ENCODE peak calls at places on chromosomes 13 and 19, in ten cellular contexts. Y is H9; Q is A549; X is NAMALWA; W is activated T-helper 1 cell treated with anti-CD3 and anti-CD28 coated beads, Interleukin-12 subunit alpha, Interleukin-12 subunit beta, Interleukin-2, Interleukin-4 antibody, amounts not matched to agents 30 ng/mL and 10 ng/mL and 1 ng/mL, durations not matched to agents 14 hours and 24 hours and 36 hours; N is fibroblast of pulmonary artery; C is epithelial cell of proximal tubule; B is progenitor cell of endocrine pancreas; J is GM10248; Z is esophagus squamous epithelium. L is an unnamed sample.

GRCh38 chr19:56167064-56167578 is 8.7 kb upstream of the GALP start:
- DNase-seq in Y (no peak), Q (no peak), X (no peak), W (no peak), N (peak), C (no peak), B (no peak), J (no peak), Z (no peak), L (no peak)

GRCh38 chr19:11324079-11324661 is 15.3 kb downstream of the RAB3D start:
- DNase-seq in Y (no peak), Q (peak), X (peak), W (peak), N (peak), C (peak), B (no peak), J (peak), Z (peak), L (no peak)

GRCh38 chr19:13796301-13797057 is 1.2 kb downstream of the ZSWIM4 start:
- DNase-seq in Y (peak), Q (peak), X (no peak), W (no peak), N (peak), C (peak), B (no peak), J (peak), Z (no peak), L (peak)

GRCh38 chr13:97142452-97142851 is 79.7 kb upstream of the MBNL2 start:
- DNase-seq in Y (peak), Q (peak), X (no peak), W (no peak), N (peak), C (peak), B (no peak), J (no peak), Z (no peak), L (no peak)

GRCh38 chr19:18000981-18001836 is 6.8 kb upstream of the ARRDC2 start:
- DNase-seq in Y (peak), Q (peak), X (peak), W (peak), N (peak), C (no peak), B (no peak), J (peak), Z (peak), L (peak)

GRCh38 chr19:4474504-4475136 is 2.5 kb downstream of the HDGFL2 start:
- DNase-seq in Y (peak), Q (no peak), X (peak), W (no peak), N (peak), C (no peak), B (no peak), J (peak), Z (no peak), L (no peak)

GRCh38 chr13:21849323-21849722 is 178.4 kb downstream of the FGF9 start:
- DNase-seq in Y (peak), Q (peak), X (peak), W (no peak), N (peak), C (no peak), B (no peak), J (peak), Z (no peak), L (peak)

GRCh38 chr13:109152941-109153340 is 523.5 kb downstream of the MYO16 start:
- DNase-seq in Y (no peak), Q (no peak), X (no peak), W (no peak), N (no peak), C (no peak), B (no peak), J (no peak), Z (no peak), L (no peak)

GRCh38 chr19:13163609-13164364 is 13.6 kb downstream of the IER2 start:
- DNase-seq in Y (peak), Q (peak), X (peak), W (peak), N (peak), C (no peak), B (peak), J (peak), Z (no peak), L (peak)

GRCh38 chr19:49200238-49200862 is 42.8 kb downstream of the TRPM4 start:
- DNase-seq in Y (peak), Q (peak), X (peak), W (no peak), N (no peak), C (no peak), B (no peak), J (no peak), Z (no peak), L (no peak)

GRCh38 chr13:33150146-33150545 is 133.9 kb downstream of the KL start:
- DNase-seq in Y (no peak), Q (no peak), X (no peak), W (no peak), N (peak), C (no peak), B (no peak), J (no peak), Z (no peak), L (no peak)

GRCh38 chr13:21060063-21060826 is 1.1 kb downstream of the LATS2 start:
- DNase-seq in Y (no peak), Q (peak), X (no peak), W (no peak), N (peak), C (no peak), B (peak), J (peak), Z (no peak), L (no peak)

GRCh38 chr19:4066682-4067395 is at the start of gene ZBTB7A:
- DNase-seq in Y (peak), Q (peak), X (peak), W (peak), N (peak), C (no peak), B (no peak), J (peak), Z (peak), L (peak)

GRCh38 chr19:34253711-34254551 is 423 bp upstream of the GARRE1 start:
- DNase-seq in Y (peak), Q (no peak), X (peak), W (peak), N (no peak), C (no peak), B (peak), J (peak), Z (peak), L (no peak)

GRCh38 chr19:48608798-48609263 is 2.3 kb downstream of the SPACA4 start:
- DNase-seq in Y (peak), Q (peak), X (peak), W (peak), N (peak), C (no peak), B (no peak), J (peak), Z (no peak), L (peak)

GRCh38 chr13:44719857-44720671 is 143.9 kb upstream of the TSC22D1 start:
- DNase-seq in Y (no peak), Q (peak), X (no peak), W (no peak), N (peak), C (peak), B (no peak), J (no peak), Z (no peak), L (no peak)

GRCh38 chr13:92307752-92308151 is 909.3 kb downstream of the GPC5 start:
- DNase-seq in Y (no peak), Q (no peak), X (no peak), W (no peak), N (no peak), C (no peak), B (no peak), J (no peak), Z (no peak), L (no peak)

GRCh38 chr19:41377977-41378707 is 1.8 kb downstream of the TMEM91 start:
- DNase-seq in Y (peak), Q (no peak), X (peak), W (no peak), N (no peak), C (no peak), B (no peak), J (peak), Z (no peak), L (no peak)

GRCh38 chr19:6056282-6056741 is 54.0 kb downstream of the RFX2 start:
- DNase-seq in Y (no peak), Q (peak), X (no peak), W (no peak), N (no peak), C (no peak), B (no peak), J (no peak), Z (no peak), L (no peak)

GRCh38 chr19:14437578-14438140 is 4.6 kb downstream of the PKN1 start:
- DNase-seq in Y (no peak), Q (no peak), X (no peak), W (no peak), N (no peak), C (no peak), B (no peak), J (no peak), Z (no peak), L (no peak)

GRCh38 chr19:36152061-36152885 is at the start of gene COX7A1:
- DNase-seq in Y (no peak), Q (no peak), X (no peak), W (no peak), N (peak), C (no peak), B (no peak), J (peak), Z (no peak), L (no peak)

GRCh38 chr19:54938906-54939305 is 8.4 kb downstream of the NLRP7 start:
- DNase-seq in Y (no peak), Q (no peak), X (no peak), W (no peak), N (no peak), C (no peak), B (no peak), J (no peak), Z (no peak), L (no peak)

GRCh38 chr13:74870865-74871264 is 611.1 kb downstream of the TBC1D4 start:
- DNase-seq in Y (no peak), Q (peak), X (no peak), W (no peak), N (peak), C (no peak), B (no peak), J (no peak), Z (no peak), L (peak)

GRCh38 chr13:29849071-29849541 is 1.3 kb downstream of the UBL3 start:
- DNase-seq in Y (no peak), Q (peak), X (peak), W (no peak), N (peak), C (no peak), B (no peak), J (peak), Z (no peak), L (peak)

GRCh38 chr19:9735986-9736385 is 32.6 kb downstream of the ZNF846 start:
- DNase-seq in Y (no peak), Q (no peak), X (no peak), W (no peak), N (no peak), C (no peak), B (no peak), J (no peak), Z (no peak), L (no peak)

GRCh38 chr19:8655340-8655709 is 24.9 kb downstream of the NFILZ start:
- DNase-seq in Y (no peak), Q (no peak), X (no peak), W (no peak), N (no peak), C (no peak), B (no peak), J (peak), Z (no peak), L (no peak)

GRCh38 chr13:32323912-32324311 is 8.6 kb downstream of the BRCA2 start:
- DNase-seq in Y (no peak), Q (no peak), X (no peak), W (no peak), N (peak), C (peak), B (no peak), J (no peak), Z (no peak), L (no peak)

GRCh38 chr13:107838592-107839161 is 376.7 kb downstream of the LIG4 start:
- DNase-seq in Y (no peak), Q (no peak), X (no peak), W (no peak), N (no peak), C (no peak), B (no peak), J (no peak), Z (no peak), L (no peak)

GRCh38 chr19:35216833-35217707 is 11.5 kb downstream of the FAM187B start:
- DNase-seq in Y (peak), Q (no peak), X (peak), W (peak), N (no peak), C (no peak), B (no peak), J (peak), Z (no peak), L (peak)

GRCh38 chr13:60398949-60399589 is 2.0 kb downstream of the TDRD3 start:
- DNase-seq in Y (no peak), Q (no peak), X (peak), W (no peak), N (peak), C (no peak), B (no peak), J (no peak), Z (no peak), L (no peak)

GRCh38 chr19:45250832-45251451 is at the start of gene MARK4:
- DNase-seq in Y (peak), Q (peak), X (peak), W (peak), N (peak), C (no peak), B (peak), J (peak), Z (no peak), L (peak)

GRCh38 chr19:16859626-16860025 is 29.2 kb upstream of the F2RL3 start:
- DNase-seq in Y (no peak), Q (no peak), X (no peak), W (no peak), N (no peak), C (no peak), B (no peak), J (no peak), Z (no peak), L (no peak)

GRCh38 chr19:8158411-8159074 is 9.2 kb upstream of the FBN3 start:
- DNase-seq in Y (peak), Q (peak), X (peak), W (peak), N (peak), C (peak), B (peak), J (peak), Z (no peak), L (peak)

GRCh38 chr19:8453616-8454015 is 8.8 kb downstream of the HNRNPM start:
- DNase-seq in Y (no peak), Q (no peak), X (no peak), W (no peak), N (no peak), C (no peak), B (no peak), J (no peak), Z (no peak), L (no peak)

GRCh38 chr19:45999653-46000121 is 4.4 kb downstream of the CCDC61 start:
- DNase-seq in Y (peak), Q (peak), X (no peak), W (no peak), N (peak), C (no peak), B (no peak), J (no peak), Z (no peak), L (no peak)

GRCh38 chr13:86731987-86732386 is 932.8 kb upstream of the SLITRK6 start:
- DNase-seq in Y (no peak), Q (no peak), X (no peak), W (no peak), N (no peak), C (no peak), B (no peak), J (no peak), Z (no peak), L (no peak)

GRCh38 chr13:60282708-60283107 is 114.3 kb upstream of the TDRD3 start:
- DNase-seq in Y (no peak), Q (no peak), X (no peak), W (no peak), N (no peak), C (no peak), B (no peak), J (no peak), Z (no peak), L (no peak)

GRCh38 chr19:7815325-7815724 is 14.7 kb upstream of the EVI5L start:
- DNase-seq in Y (no peak), Q (no peak), X (no peak), W (no peak), N (no peak), C (no peak), B (no peak), J (no peak), Z (no peak), L (no peak)

GRCh38 chr13:52665325-52665724 is 12.7 kb downstream of the SUGT1 start:
- DNase-seq in Y (no peak), Q (peak), X (peak), W (no peak), N (peak), C (no peak), B (no peak), J (peak), Z (no peak), L (peak)

L was measured in LoVo.